ENCODE peak calls at places on chromosomes 6 and 20, in seven cellular contexts. One of them, this sample, is unnamed.

GRCh38 chr6:100886078-100886477 is 4.9 kb upstream of the ASCC3 start:
- DNase-seq in mammary epithelial cell: peak
- DNase-seq in activated CD4-positive, alpha-beta T cell treated with anti-CD3 and anti-CD28 coated beads, Interleukin-2, amount 50 U/mL, for 24 hours: no peak
- DNase-seq in HCEC 1CT: peak
- DNase-seq in uterus: no peak
- DNase-seq in anterior cingulate cortex: no peak
- DNase-seq in ELR: peak
- DNase-seq in this sample: no peak

GRCh38 chr6:105301072-105301503 is 101.8 kb downstream of the PREP start:
- DNase-seq in ELR: no peak
- DNase-seq in anterior cingulate cortex: no peak
- DNase-seq in mammary epithelial cell: no peak
- DNase-seq in uterus: no peak
- DNase-seq in HCEC 1CT: no peak
- DNase-seq in activated CD4-positive, alpha-beta T cell treated with anti-CD3 and anti-CD28 coated beads, Interleukin-2, amount 50 U/mL, for 24 hours: no peak
- DNase-seq in this sample: no peak

GRCh38 chr6:63529498-63529897 is 42.8 kb upstream of the LOC128125822 start:
- DNase-seq in ELR: peak
- DNase-seq in mammary epithelial cell: peak
- DNase-seq in activated CD4-positive, alpha-beta T cell treated with anti-CD3 and anti-CD28 coated beads, Interleukin-2, amount 50 U/mL, for 24 hours: no peak
- DNase-seq in HCEC 1CT: no peak
- DNase-seq in anterior cingulate cortex: no peak
- DNase-seq in uterus: no peak
- DNase-seq in this sample: no peak

GRCh38 chr6:43269273-43270007 is 26.2 kb downstream of the TTBK1 start:
- DNase-seq in mammary epithelial cell: no peak
- DNase-seq in uterus: no peak
- DNase-seq in HCEC 1CT: no peak
- DNase-seq in ELR: peak
- DNase-seq in activated CD4-positive, alpha-beta T cell treated with anti-CD3 and anti-CD28 coated beads, Interleukin-2, amount 50 U/mL, for 24 hours: no peak
- DNase-seq in anterior cingulate cortex: no peak
- DNase-seq in this sample: no peak

GRCh38 chr6:122620428-122620827 is 10.2 kb downstream of the PKIB start:
- DNase-seq in activated CD4-positive, alpha-beta T cell treated with anti-CD3 and anti-CD28 coated beads, Interleukin-2, amount 50 U/mL, for 24 hours: no peak
- DNase-seq in uterus: no peak
- DNase-seq in anterior cingulate cortex: no peak
- DNase-seq in mammary epithelial cell: no peak
- DNase-seq in HCEC 1CT: no peak
- DNase-seq in ELR: no peak
- DNase-seq in this sample: no peak

GRCh38 chr6:87213364-87213763 is 58.0 kb downstream of the ZNF292 start:
- DNase-seq in activated CD4-positive, alpha-beta T cell treated with anti-CD3 and anti-CD28 coated beads, Interleukin-2, amount 50 U/mL, for 24 hours: no peak
- DNase-seq in ELR: no peak
- DNase-seq in anterior cingulate cortex: no peak
- DNase-seq in uterus: no peak
- DNase-seq in HCEC 1CT: no peak
- DNase-seq in mammary epithelial cell: peak
- DNase-seq in this sample: no peak

GRCh38 chr20:32040142-32040953 is 11.7 kb upstream of the HCK start:
- DNase-seq in HCEC 1CT: no peak
- DNase-seq in anterior cingulate cortex: no peak
- DNase-seq in uterus: no peak
- DNase-seq in activated CD4-positive, alpha-beta T cell treated with anti-CD3 and anti-CD28 coated beads, Interleukin-2, amount 50 U/mL, for 24 hours: no peak
- DNase-seq in ELR: no peak
- DNase-seq in mammary epithelial cell: peak
- DNase-seq in this sample: no peak

GRCh38 chr6:42141603-42142117 is 760 bp downstream of the C6orf132 start:
- DNase-seq in anterior cingulate cortex: no peak
- DNase-seq in ELR: no peak
- DNase-seq in activated CD4-positive, alpha-beta T cell treated with anti-CD3 and anti-CD28 coated beads, Interleukin-2, amount 50 U/mL, for 24 hours: no peak
- DNase-seq in uterus: no peak
- DNase-seq in mammary epithelial cell: peak
- DNase-seq in HCEC 1CT: no peak
- DNase-seq in this sample: no peak

GRCh38 chr6:2943564-2943955 is 27.8 kb downstream of the SERPINB6 start:
- DNase-seq in activated CD4-positive, alpha-beta T cell treated with anti-CD3 and anti-CD28 coated beads, Interleukin-2, amount 50 U/mL, for 24 hours: no peak
- DNase-seq in uterus: no peak
- DNase-seq in anterior cingulate cortex: no peak
- DNase-seq in mammary epithelial cell: no peak
- DNase-seq in ELR: no peak
- DNase-seq in HCEC 1CT: no peak
- DNase-seq in this sample: peak

GRCh38 chr20:41268402-41268801 is 49.1 kb downstream of the ZHX3 start:
- DNase-seq in ELR: no peak
- DNase-seq in mammary epithelial cell: no peak
- DNase-seq in activated CD4-positive, alpha-beta T cell treated with anti-CD3 and anti-CD28 coated beads, Interleukin-2, amount 50 U/mL, for 24 hours: no peak
- DNase-seq in anterior cingulate cortex: no peak
- DNase-seq in uterus: no peak
- DNase-seq in HCEC 1CT: no peak
- DNase-seq in this sample: no peak

GRCh38 chr6:109379706-109380105 is 2.6 kb downstream of the CD164 start:
- DNase-seq in ELR: peak
- DNase-seq in anterior cingulate cortex: no peak
- DNase-seq in HCEC 1CT: peak
- DNase-seq in activated CD4-positive, alpha-beta T cell treated with anti-CD3 and anti-CD28 coated beads, Interleukin-2, amount 50 U/mL, for 24 hours: no peak
- DNase-seq in uterus: no peak
- DNase-seq in mammary epithelial cell: no peak
- DNase-seq in this sample: no peak

GRCh38 chr6:35810831-35811698 is 5.9 kb downstream of the LHFPL5 start:
- DNase-seq in mammary epithelial cell: peak
- DNase-seq in uterus: no peak
- DNase-seq in HCEC 1CT: peak
- DNase-seq in ELR: peak
- DNase-seq in anterior cingulate cortex: no peak
- DNase-seq in activated CD4-positive, alpha-beta T cell treated with anti-CD3 and anti-CD28 coated beads, Interleukin-2, amount 50 U/mL, for 24 hours: no peak
- DNase-seq in this sample: no peak

GRCh38 chr6:41488392-41489129 is 57.6 kb upstream of the FOXP4 start:
- DNase-seq in ELR: peak
- DNase-seq in uterus: peak
- DNase-seq in mammary epithelial cell: peak
- DNase-seq in HCEC 1CT: peak
- DNase-seq in anterior cingulate cortex: no peak
- DNase-seq in activated CD4-positive, alpha-beta T cell treated with anti-CD3 and anti-CD28 coated beads, Interleukin-2, amount 50 U/mL, for 24 hours: no peak
- DNase-seq in this sample: no peak

GRCh38 chr6:103675807-103676406 is 1183.8 kb downstream of the HACE1 start:
- DNase-seq in uterus: no peak
- DNase-seq in activated CD4-positive, alpha-beta T cell treated with anti-CD3 and anti-CD28 coated beads, Interleukin-2, amount 50 U/mL, for 24 hours: no peak
- DNase-seq in mammary epithelial cell: no peak
- DNase-seq in anterior cingulate cortex: no peak
- DNase-seq in HCEC 1CT: no peak
- DNase-seq in ELR: peak
- DNase-seq in this sample: no peak

GRCh38 chr6:26275663-26276062 is 89.3 kb upstream of the BTN3A2 start:
- DNase-seq in ELR: no peak
- DNase-seq in anterior cingulate cortex: no peak
- DNase-seq in uterus: no peak
- DNase-seq in activated CD4-positive, alpha-beta T cell treated with anti-CD3 and anti-CD28 coated beads, Interleukin-2, amount 50 U/mL, for 24 hours: no peak
- DNase-seq in mammary epithelial cell: no peak
- DNase-seq in HCEC 1CT: no peak
- DNase-seq in this sample: no peak

GRCh38 chr6:99739526-99739925 is 132.9 kb downstream of the PRDM13 start:
- DNase-seq in HCEC 1CT: no peak
- DNase-seq in anterior cingulate cortex: no peak
- DNase-seq in mammary epithelial cell: no peak
- DNase-seq in uterus: no peak
- DNase-seq in activated CD4-positive, alpha-beta T cell treated with anti-CD3 and anti-CD28 coated beads, Interleukin-2, amount 50 U/mL, for 24 hours: no peak
- DNase-seq in ELR: no peak
- DNase-seq in this sample: no peak

GRCh38 chr20:46000571-46001145 is 8.1 kb upstream of the MMP9 start:
- DNase-seq in activated CD4-positive, alpha-beta T cell treated with anti-CD3 and anti-CD28 coated beads, Interleukin-2, amount 50 U/mL, for 24 hours: no peak
- DNase-seq in anterior cingulate cortex: no peak
- DNase-seq in uterus: no peak
- DNase-seq in ELR: no peak
- DNase-seq in HCEC 1CT: no peak
- DNase-seq in mammary epithelial cell: no peak
- DNase-seq in this sample: no peak

GRCh38 chr6:128993161-128993560 is 110.2 kb downstream of the LAMA2 start:
- DNase-seq in mammary epithelial cell: no peak
- DNase-seq in activated CD4-positive, alpha-beta T cell treated with anti-CD3 and anti-CD28 coated beads, Interleukin-2, amount 50 U/mL, for 24 hours: no peak
- DNase-seq in ELR: no peak
- DNase-seq in HCEC 1CT: no peak
- DNase-seq in anterior cingulate cortex: no peak
- DNase-seq in uterus: no peak
- DNase-seq in this sample: no peak

GRCh38 chr20:34407962-34408474 is 44.9 kb downstream of the ITCH start:
- DNase-seq in uterus: no peak
- DNase-seq in ELR: no peak
- DNase-seq in activated CD4-positive, alpha-beta T cell treated with anti-CD3 and anti-CD28 coated beads, Interleukin-2, amount 50 U/mL, for 24 hours: no peak
- DNase-seq in HCEC 1CT: no peak
- DNase-seq in anterior cingulate cortex: no peak
- DNase-seq in mammary epithelial cell: no peak
- DNase-seq in this sample: no peak

GRCh38 chr6:43940393-43941087 is 170.5 kb downstream of the VEGFA start:
- DNase-seq in activated CD4-positive, alpha-beta T cell treated with anti-CD3 and anti-CD28 coated beads, Interleukin-2, amount 50 U/mL, for 24 hours: no peak
- DNase-seq in ELR: no peak
- DNase-seq in mammary epithelial cell: no peak
- DNase-seq in uterus: no peak
- DNase-seq in anterior cingulate cortex: no peak
- DNase-seq in HCEC 1CT: no peak
- DNase-seq in this sample: no peak

GRCh38 chr6:159594750-159595117 is 98.3 kb downstream of the SOD2 start:
- DNase-seq in uterus: no peak
- DNase-seq in mammary epithelial cell: peak
- DNase-seq in anterior cingulate cortex: no peak
- DNase-seq in activated CD4-positive, alpha-beta T cell treated with anti-CD3 and anti-CD28 coated beads, Interleukin-2, amount 50 U/mL, for 24 hours: no peak
- DNase-seq in HCEC 1CT: peak
- DNase-seq in ELR: peak
- DNase-seq in this sample: no peak

GRCh38 chr6:137046871-137047412 is 2.2 kb upstream of the IL20RA start:
- DNase-seq in activated CD4-positive, alpha-beta T cell treated with anti-CD3 and anti-CD28 coated beads, Interleukin-2, amount 50 U/mL, for 24 hours: no peak
- DNase-seq in ELR: no peak
- DNase-seq in uterus: no peak
- DNase-seq in mammary epithelial cell: no peak
- DNase-seq in HCEC 1CT: no peak
- DNase-seq in anterior cingulate cortex: no peak
- DNase-seq in this sample: no peak

GRCh38 chr6:36104836-36105235 is 25.5 kb upstream of the MAPK13 start:
- DNase-seq in HCEC 1CT: no peak
- DNase-seq in uterus: no peak
- DNase-seq in mammary epithelial cell: no peak
- DNase-seq in anterior cingulate cortex: no peak
- DNase-seq in ELR: no peak
- DNase-seq in activated CD4-positive, alpha-beta T cell treated with anti-CD3 and anti-CD28 coated beads, Interleukin-2, amount 50 U/mL, for 24 hours: no peak
- DNase-seq in this sample: no peak

GRCh38 chr20:44134897-44135810 is 51.8 kb downstream of the JPH2 start:
- DNase-seq in mammary epithelial cell: no peak
- DNase-seq in uterus: no peak
- DNase-seq in ELR: no peak
- DNase-seq in HCEC 1CT: no peak
- DNase-seq in anterior cingulate cortex: no peak
- DNase-seq in activated CD4-positive, alpha-beta T cell treated with anti-CD3 and anti-CD28 coated beads, Interleukin-2, amount 50 U/mL, for 24 hours: no peak
- DNase-seq in this sample: no peak

GRCh38 chr6:41545174-41545702 is 943 bp upstream of the FOXP4 start:
- DNase-seq in uterus: no peak
- DNase-seq in mammary epithelial cell: no peak
- DNase-seq in HCEC 1CT: no peak
- DNase-seq in ELR: no peak
- DNase-seq in activated CD4-positive, alpha-beta T cell treated with anti-CD3 and anti-CD28 coated beads, Interleukin-2, amount 50 U/mL, for 24 hours: no peak
- DNase-seq in anterior cingulate cortex: no peak
- DNase-seq in this sample: no peak

GRCh38 chr6:17202526-17202925 is 78.6 kb upstream of the RBM24 start:
- DNase-seq in uterus: no peak
- DNase-seq in HCEC 1CT: no peak
- DNase-seq in mammary epithelial cell: no peak
- DNase-seq in activated CD4-positive, alpha-beta T cell treated with anti-CD3 and anti-CD28 coated beads, Interleukin-2, amount 50 U/mL, for 24 hours: no peak
- DNase-seq in anterior cingulate cortex: no peak
- DNase-seq in ELR: no peak
- DNase-seq in this sample: no peak

GRCh38 chr20:7195704-7196103 is 428.2 kb downstream of the BMP2 start:
- DNase-seq in ELR: peak
- DNase-seq in anterior cingulate cortex: no peak
- DNase-seq in uterus: no peak
- DNase-seq in HCEC 1CT: peak
- DNase-seq in activated CD4-positive, alpha-beta T cell treated with anti-CD3 and anti-CD28 coated beads, Interleukin-2, amount 50 U/mL, for 24 hours: no peak
- DNase-seq in mammary epithelial cell: peak
- DNase-seq in this sample: no peak

GRCh38 chr20:56368351-56369134 is 9.8 kb downstream of the FAM210B start:
- DNase-seq in anterior cingulate cortex: no peak
- DNase-seq in mammary epithelial cell: no peak
- DNase-seq in uterus: no peak
- DNase-seq in HCEC 1CT: no peak
- DNase-seq in ELR: no peak
- DNase-seq in activated CD4-positive, alpha-beta T cell treated with anti-CD3 and anti-CD28 coated beads, Interleukin-2, amount 50 U/mL, for 24 hours: no peak
- DNase-seq in this sample: no peak

GRCh38 chr6:151054304-151054703 is 185.5 kb upstream of the AKAP12 start:
- DNase-seq in mammary epithelial cell: no peak
- DNase-seq in activated CD4-positive, alpha-beta T cell treated with anti-CD3 and anti-CD28 coated beads, Interleukin-2, amount 50 U/mL, for 24 hours: no peak
- DNase-seq in anterior cingulate cortex: no peak
- DNase-seq in uterus: peak
- DNase-seq in ELR: no peak
- DNase-seq in HCEC 1CT: no peak
- DNase-seq in this sample: peak

GRCh38 chr6:144364727-144365126 is 79.6 kb downstream of the UTRN start:
- DNase-seq in ELR: no peak
- DNase-seq in HCEC 1CT: no peak
- DNase-seq in uterus: no peak
- DNase-seq in activated CD4-positive, alpha-beta T cell treated with anti-CD3 and anti-CD28 coated beads, Interleukin-2, amount 50 U/mL, for 24 hours: no peak
- DNase-seq in anterior cingulate cortex: no peak
- DNase-seq in mammary epithelial cell: no peak
- DNase-seq in this sample: no peak

GRCh38 chr6:33160728-33161323 is 31.4 kb downstream of the COL11A2 start:
- DNase-seq in ELR: peak
- DNase-seq in uterus: no peak
- DNase-seq in HCEC 1CT: peak
- DNase-seq in mammary epithelial cell: peak
- DNase-seq in activated CD4-positive, alpha-beta T cell treated with anti-CD3 and anti-CD28 coated beads, Interleukin-2, amount 50 U/mL, for 24 hours: no peak
- DNase-seq in anterior cingulate cortex: no peak
- DNase-seq in this sample: no peak

GRCh38 chr20:45337367-45338120 is 10.7 kb downstream of the SDC4 start:
- DNase-seq in ELR: peak
- DNase-seq in mammary epithelial cell: peak
- DNase-seq in activated CD4-positive, alpha-beta T cell treated with anti-CD3 and anti-CD28 coated beads, Interleukin-2, amount 50 U/mL, for 24 hours: no peak
- DNase-seq in anterior cingulate cortex: no peak
- DNase-seq in HCEC 1CT: peak
- DNase-seq in uterus: peak
- DNase-seq in this sample: no peak

GRCh38 chr6:158040051-158040803 is 58.6 kb downstream of the SYNJ2 start:
- DNase-seq in anterior cingulate cortex: no peak
- DNase-seq in mammary epithelial cell: peak
- DNase-seq in activated CD4-positive, alpha-beta T cell treated with anti-CD3 and anti-CD28 coated beads, Interleukin-2, amount 50 U/mL, for 24 hours: no peak
- DNase-seq in ELR: peak
- DNase-seq in HCEC 1CT: peak
- DNase-seq in uterus: peak
- DNase-seq in this sample: no peak

GRCh38 chr6:79586548-79586947 is 44.6 kb upstream of the SH3BGRL2 start:
- DNase-seq in anterior cingulate cortex: no peak
- DNase-seq in activated CD4-positive, alpha-beta T cell treated with anti-CD3 and anti-CD28 coated beads, Interleukin-2, amount 50 U/mL, for 24 hours: no peak
- DNase-seq in ELR: peak
- DNase-seq in mammary epithelial cell: peak
- DNase-seq in HCEC 1CT: peak
- DNase-seq in uterus: no peak
- DNase-seq in this sample: no peak

GRCh38 chr6:22557007-22557406 is 12.4 kb upstream of the HDGFL1 start:
- DNase-seq in mammary epithelial cell: no peak
- DNase-seq in HCEC 1CT: no peak
- DNase-seq in activated CD4-positive, alpha-beta T cell treated with anti-CD3 and anti-CD28 coated beads, Interleukin-2, amount 50 U/mL, for 24 hours: no peak
- DNase-seq in uterus: no peak
- DNase-seq in ELR: no peak
- DNase-seq in anterior cingulate cortex: no peak
- DNase-seq in this sample: no peak

GRCh38 chr6:33390767-33391277 is 801 bp upstream of the KIFC1 start:
- DNase-seq in mammary epithelial cell: no peak
- DNase-seq in anterior cingulate cortex: no peak
- DNase-seq in activated CD4-positive, alpha-beta T cell treated with anti-CD3 and anti-CD28 coated beads, Interleukin-2, amount 50 U/mL, for 24 hours: no peak
- DNase-seq in uterus: no peak
- DNase-seq in HCEC 1CT: no peak
- DNase-seq in ELR: no peak
- DNase-seq in this sample: no peak

GRCh38 chr6:73854998-73855718 is 159.2 kb downstream of the CD109 start:
- DNase-seq in anterior cingulate cortex: no peak
- DNase-seq in mammary epithelial cell: peak
- DNase-seq in activated CD4-positive, alpha-beta T cell treated with anti-CD3 and anti-CD28 coated beads, Interleukin-2, amount 50 U/mL, for 24 hours: no peak
- DNase-seq in HCEC 1CT: peak
- DNase-seq in ELR: peak
- DNase-seq in uterus: peak
- DNase-seq in this sample: no peak

GRCh38 chr6:30007132-30007764 is 53.8 kb upstream of the POLR1H start:
- DNase-seq in activated CD4-positive, alpha-beta T cell treated with anti-CD3 and anti-CD28 coated beads, Interleukin-2, amount 50 U/mL, for 24 hours: no peak
- DNase-seq in ELR: no peak
- DNase-seq in uterus: no peak
- DNase-seq in anterior cingulate cortex: no peak
- DNase-seq in mammary epithelial cell: no peak
- DNase-seq in HCEC 1CT: no peak
- DNase-seq in this sample: no peak